ENCODE peak calls at places on chromosome 9, in ten cellular contexts. One of them, this sample, is unnamed.

GRCh38 chr9:111483419-111483861 is 743 bp downstream of the ECPAS start:
- DNase-seq in cardiac muscle cell: no peak
- DNase-seq in left ventricle myocardium inferior: no peak
- DNase-seq in IMR-90: no peak
- DNase-seq in CD8-positive, alpha-beta T cell: peak; percentile 56
- DNase-seq in ascending aorta: no peak
- DNase-seq in PC-9: no peak
- DNase-seq in spleen: no peak
- DNase-seq in BJ: no peak
- DNase-seq in fibroblast of mammary gland: peak; percentile 20
- DNase-seq in this sample: peak; percentile 66

GRCh38 chr9:100352201-100352726 is 478 bp downstream of the TEX10 start:
- DNase-seq in CD8-positive, alpha-beta T cell: peak; percentile 22
- DNase-seq in BJ: no peak
- DNase-seq in left ventricle myocardium inferior: peak; percentile 20
- DNase-seq in IMR-90: peak; percentile 10
- DNase-seq in spleen: no peak
- DNase-seq in ascending aorta: no peak
- DNase-seq in fibroblast of mammary gland: peak; percentile 18
- DNase-seq in PC-9: no peak
- DNase-seq in cardiac muscle cell: peak; percentile 22
- DNase-seq in this sample: peak; percentile 52

GRCh38 chr9:124440786-124441185 is 9.5 kb upstream of the ADGRD2 start:
- DNase-seq in cardiac muscle cell: no peak
- DNase-seq in IMR-90: no peak
- DNase-seq in left ventricle myocardium inferior: no peak
- DNase-seq in CD8-positive, alpha-beta T cell: no peak
- DNase-seq in ascending aorta: no peak
- DNase-seq in fibroblast of mammary gland: no peak
- DNase-seq in BJ: no peak
- DNase-seq in spleen: peak; percentile 29
- DNase-seq in PC-9: no peak
- DNase-seq in this sample: no peak

GRCh38 chr9:91234523-91234922 is 127.2 kb downstream of the AUH start:
- DNase-seq in BJ: no peak
- DNase-seq in CD8-positive, alpha-beta T cell: no peak
- DNase-seq in cardiac muscle cell: no peak
- DNase-seq in spleen: no peak
- DNase-seq in PC-9: no peak
- DNase-seq in fibroblast of mammary gland: peak; percentile 11
- DNase-seq in ascending aorta: no peak
- DNase-seq in IMR-90: peak; percentile 20
- DNase-seq in left ventricle myocardium inferior: no peak
- DNase-seq in this sample: no peak

GRCh38 chr9:5631021-5631420 is 2.1 kb downstream of the RIC1 start:
- DNase-seq in spleen: no peak
- DNase-seq in PC-9: no peak
- DNase-seq in ascending aorta: no peak
- DNase-seq in IMR-90: no peak
- DNase-seq in fibroblast of mammary gland: no peak
- DNase-seq in left ventricle myocardium inferior: no peak
- DNase-seq in cardiac muscle cell: peak; percentile 32
- DNase-seq in BJ: no peak
- DNase-seq in CD8-positive, alpha-beta T cell: no peak
- DNase-seq in this sample: no peak

GRCh38 chr9:131809941-131810344 is 70.1 kb upstream of the RAPGEF1 start:
- DNase-seq in left ventricle myocardium inferior: no peak
- DNase-seq in spleen: no peak
- DNase-seq in fibroblast of mammary gland: peak; percentile 75
- DNase-seq in IMR-90: peak; percentile 72
- DNase-seq in cardiac muscle cell: peak; percentile 30
- DNase-seq in BJ: no peak
- DNase-seq in CD8-positive, alpha-beta T cell: no peak
- DNase-seq in PC-9: no peak
- DNase-seq in ascending aorta: no peak
- DNase-seq in this sample: no peak

GRCh38 chr9:81465468-81466002 is 223.8 kb downstream of the TLE1 start:
- DNase-seq in left ventricle myocardium inferior: no peak
- DNase-seq in IMR-90: peak; percentile 25
- DNase-seq in cardiac muscle cell: peak; percentile 19
- DNase-seq in fibroblast of mammary gland: no peak
- DNase-seq in ascending aorta: no peak
- DNase-seq in spleen: no peak
- DNase-seq in CD8-positive, alpha-beta T cell: no peak
- DNase-seq in BJ: no peak
- DNase-seq in PC-9: no peak
- DNase-seq in this sample: no peak

GRCh38 chr9:135480071-135480941 is 724 bp downstream of the PPP1R26 start:
- DNase-seq in left ventricle myocardium inferior: peak; percentile 46
- DNase-seq in ascending aorta: no peak
- DNase-seq in cardiac muscle cell: peak; percentile 37
- DNase-seq in fibroblast of mammary gland: peak; percentile 20
- DNase-seq in BJ: no peak
- DNase-seq in PC-9: no peak
- DNase-seq in spleen: peak; percentile 74
- DNase-seq in CD8-positive, alpha-beta T cell: no peak
- DNase-seq in IMR-90: peak; percentile 20
- DNase-seq in this sample: peak; percentile 58

GRCh38 chr9:111375062-111375461 is 45.0 kb upstream of the OR2K2 start:
- DNase-seq in CD8-positive, alpha-beta T cell: no peak
- DNase-seq in ascending aorta: no peak
- DNase-seq in fibroblast of mammary gland: no peak
- DNase-seq in spleen: no peak
- DNase-seq in IMR-90: no peak
- DNase-seq in cardiac muscle cell: no peak
- DNase-seq in left ventricle myocardium inferior: no peak
- DNase-seq in BJ: no peak
- DNase-seq in PC-9: no peak
- DNase-seq in this sample: no peak

DNA sequence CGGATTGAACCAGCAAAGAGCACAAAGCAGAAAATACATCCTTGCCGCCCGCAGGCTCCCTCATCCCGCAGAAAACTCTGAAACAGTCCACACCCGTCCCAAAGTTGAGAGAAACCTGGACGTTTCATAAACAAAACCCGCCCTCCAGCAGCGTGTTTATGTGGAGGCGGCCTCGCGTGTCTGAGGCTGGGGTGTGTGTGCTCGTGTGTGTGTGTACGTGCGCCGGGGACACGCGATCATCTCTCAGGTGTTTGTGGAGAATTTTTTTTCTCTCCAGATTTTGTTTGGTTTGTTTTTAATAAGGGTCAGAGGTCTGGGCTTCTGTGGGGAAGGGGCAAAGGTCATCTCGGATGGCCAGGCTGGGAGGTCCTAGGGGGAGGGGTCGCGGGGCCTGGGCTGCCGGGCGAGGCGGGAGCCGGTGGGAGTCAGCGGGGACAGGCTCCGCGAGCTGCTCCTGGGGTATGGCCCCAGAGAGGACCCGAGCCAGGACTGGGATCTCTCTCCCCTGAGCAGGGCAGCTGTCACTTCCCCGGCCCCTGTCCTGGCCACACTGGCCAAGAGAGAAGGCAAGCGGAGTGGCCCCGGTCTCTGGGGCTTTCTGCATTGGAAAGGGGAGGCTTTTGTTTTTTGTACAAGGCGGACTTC is 206.4 kb downstream of the C9orf50 start:
- DNase-seq in cardiac muscle cell: peak; percentile 48
- DNase-seq in IMR-90: peak; percentile 63
- DNase-seq in fibroblast of mammary gland: peak; percentile 42
- DNase-seq in spleen: peak; percentile 87
- DNase-seq in PC-9: no peak
- DNase-seq in left ventricle myocardium inferior: peak; percentile 42
- DNase-seq in CD8-positive, alpha-beta T cell: peak; percentile 67
- DNase-seq in ascending aorta: no peak
- DNase-seq in BJ: no peak
- DNase-seq in this sample: peak; percentile 84
- TF ChIP-seq CTCF in cardiac muscle cell: no peak
- TF ChIP-seq CTCF in IMR-90: no peak
- TF ChIP-seq CTCF in fibroblast of mammary gland: no peak
- TF ChIP-seq CTCF in spleen: no peak
- TF ChIP-seq CTCF in PC-9: no peak
- TF ChIP-seq CTCF in left ventricle myocardium inferior: no peak
- TF ChIP-seq CTCF in CD8-positive, alpha-beta T cell: no peak
- TF ChIP-seq CTCF in ascending aorta: no peak
- TF ChIP-seq CTCF in BJ: no peak
- TF ChIP-seq CTCF in this sample: no peak

DNA sequence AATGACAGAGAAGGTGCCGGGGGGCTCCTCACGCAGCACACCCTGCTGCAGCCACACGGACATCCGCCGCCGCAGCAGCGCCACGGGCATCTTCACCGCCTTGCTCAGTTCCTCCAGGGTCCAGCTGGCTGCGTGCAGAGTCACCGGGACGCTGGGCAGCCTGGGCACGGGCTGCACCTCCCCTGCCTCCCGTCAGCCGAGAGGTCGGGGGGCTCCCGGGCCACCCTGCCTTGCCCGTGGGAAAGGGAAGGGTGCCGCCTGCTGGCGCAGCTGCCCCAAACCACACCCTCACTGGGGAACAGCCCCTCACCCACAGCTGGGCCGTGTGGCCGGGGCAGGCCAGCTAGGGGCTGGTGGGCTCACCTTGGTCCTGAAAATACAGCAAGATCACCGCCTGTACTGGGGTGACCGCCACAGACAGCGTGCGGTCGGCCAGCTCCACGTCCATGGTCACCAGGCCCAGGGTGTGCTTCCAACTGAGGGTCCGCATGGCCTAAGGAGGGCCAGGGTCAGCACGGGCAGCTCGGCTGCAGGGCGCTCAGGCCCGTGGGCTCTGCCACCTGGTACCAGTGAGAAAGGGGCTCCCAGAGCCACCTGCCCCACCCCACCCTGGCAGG is 3.6 kb upstream of the TMEM210 start:
- DNase-seq in ascending aorta: no peak
- DNase-seq in cardiac muscle cell: no peak
- DNase-seq in BJ: no peak
- DNase-seq in PC-9: no peak
- DNase-seq in IMR-90: no peak
- DNase-seq in CD8-positive, alpha-beta T cell: peak; percentile 37
- DNase-seq in spleen: no peak
- DNase-seq in left ventricle myocardium inferior: no peak
- DNase-seq in fibroblast of mammary gland: no peak
- DNase-seq in this sample: no peak
- TF ChIP-seq CTCF in ascending aorta: no peak
- TF ChIP-seq CTCF in cardiac muscle cell: peak; percentile 4
- TF ChIP-seq CTCF in BJ: no peak
- TF ChIP-seq CTCF in PC-9: no peak
- TF ChIP-seq CTCF in IMR-90: no peak
- TF ChIP-seq CTCF in CD8-positive, alpha-beta T cell: no peak
- TF ChIP-seq CTCF in spleen: no peak
- TF ChIP-seq CTCF in left ventricle myocardium inferior: no peak
- TF ChIP-seq CTCF in fibroblast of mammary gland: no peak
- TF ChIP-seq CTCF in this sample: no peak

GRCh38 chr9:129944501-129945116 is 98.4 kb downstream of the FNBP1 start:
- DNase-seq in PC-9: no peak
- DNase-seq in cardiac muscle cell: no peak
- DNase-seq in BJ: no peak
- DNase-seq in CD8-positive, alpha-beta T cell: peak; percentile 71
- DNase-seq in IMR-90: no peak
- DNase-seq in ascending aorta: no peak
- DNase-seq in fibroblast of mammary gland: no peak
- DNase-seq in left ventricle myocardium inferior: no peak
- DNase-seq in spleen: no peak
- DNase-seq in this sample: no peak
- TF ChIP-seq CTCF in PC-9: no peak
- TF ChIP-seq CTCF in cardiac muscle cell: no peak
- TF ChIP-seq CTCF in BJ: no peak
- TF ChIP-seq CTCF in CD8-positive, alpha-beta T cell: peak; percentile 27
- TF ChIP-seq CTCF in IMR-90: no peak
- TF ChIP-seq CTCF in ascending aorta: no peak
- TF ChIP-seq CTCF in fibroblast of mammary gland: no peak
- TF ChIP-seq CTCF in left ventricle myocardium inferior: no peak
- TF ChIP-seq CTCF in spleen: peak; percentile 41
- TF ChIP-seq CTCF in this sample: no peak

GRCh38 chr9:99253772-99254431 is 31.8 kb downstream of the SEC61B start:
- DNase-seq in CD8-positive, alpha-beta T cell: peak; percentile 69
- DNase-seq in cardiac muscle cell: no peak
- DNase-seq in ascending aorta: no peak
- DNase-seq in IMR-90: no peak
- DNase-seq in PC-9: no peak
- DNase-seq in spleen: peak; percentile 78
- DNase-seq in BJ: no peak
- DNase-seq in left ventricle myocardium inferior: no peak
- DNase-seq in fibroblast of mammary gland: peak; percentile 19
- DNase-seq in this sample: no peak
- TF ChIP-seq CTCF in CD8-positive, alpha-beta T cell: no peak
- TF ChIP-seq CTCF in cardiac muscle cell: no peak
- TF ChIP-seq CTCF in ascending aorta: no peak
- TF ChIP-seq CTCF in IMR-90: no peak
- TF ChIP-seq CTCF in PC-9: no peak
- TF ChIP-seq CTCF in spleen: no peak
- TF ChIP-seq CTCF in BJ: no peak
- TF ChIP-seq CTCF in left ventricle myocardium inferior: no peak
- TF ChIP-seq CTCF in fibroblast of mammary gland: no peak
- TF ChIP-seq CTCF in this sample: no peak

GRCh38 chr9:129709471-129710460 is 43.1 kb downstream of the PTGES start:
- DNase-seq in fibroblast of mammary gland: no peak
- DNase-seq in spleen: no peak
- DNase-seq in CD8-positive, alpha-beta T cell: no peak
- DNase-seq in left ventricle myocardium inferior: no peak
- DNase-seq in PC-9: no peak
- DNase-seq in IMR-90: no peak
- DNase-seq in BJ: no peak
- DNase-seq in ascending aorta: no peak
- DNase-seq in cardiac muscle cell: no peak
- DNase-seq in this sample: no peak

GRCh38 chr9:129714393-129715051 is 38.3 kb downstream of the PTGES start:
- DNase-seq in ascending aorta: no peak
- DNase-seq in BJ: no peak
- DNase-seq in cardiac muscle cell: no peak
- DNase-seq in CD8-positive, alpha-beta T cell: no peak
- DNase-seq in fibroblast of mammary gland: peak; percentile 68
- DNase-seq in spleen: no peak
- DNase-seq in PC-9: no peak
- DNase-seq in left ventricle myocardium inferior: no peak
- DNase-seq in IMR-90: no peak
- DNase-seq in this sample: no peak

GRCh38 chr9:129716091-129716490 is 36.8 kb downstream of the PTGES start:
- DNase-seq in BJ: no peak
- DNase-seq in left ventricle myocardium inferior: no peak
- DNase-seq in PC-9: no peak
- DNase-seq in spleen: no peak
- DNase-seq in ascending aorta: no peak
- DNase-seq in IMR-90: peak; percentile 51
- DNase-seq in cardiac muscle cell: no peak
- DNase-seq in fibroblast of mammary gland: no peak
- DNase-seq in CD8-positive, alpha-beta T cell: no peak
- DNase-seq in this sample: no peak

GRCh38 chr9:129708799-129709198 is 43.4 kb downstream of the PRRX2 start:
- DNase-seq in fibroblast of mammary gland: peak; percentile 23
- DNase-seq in ascending aorta: no peak
- DNase-seq in left ventricle myocardium inferior: no peak
- DNase-seq in CD8-positive, alpha-beta T cell: no peak
- DNase-seq in cardiac muscle cell: no peak
- DNase-seq in BJ: no peak
- DNase-seq in spleen: no peak
- DNase-seq in PC-9: no peak
- DNase-seq in IMR-90: peak; percentile 20
- DNase-seq in this sample: no peak

GRCh38 chr9:129712595-129713524 is 40.0 kb downstream of the PTGES start:
- DNase-seq in spleen: no peak
- DNase-seq in BJ: peak; percentile 84
- DNase-seq in fibroblast of mammary gland: peak; percentile 94
- DNase-seq in IMR-90: peak; percentile 87
- DNase-seq in CD8-positive, alpha-beta T cell: no peak
- DNase-seq in PC-9: no peak
- DNase-seq in left ventricle myocardium inferior: no peak
- DNase-seq in cardiac muscle cell: peak; percentile 52
- DNase-seq in ascending aorta: no peak
- DNase-seq in this sample: no peak
- TF ChIP-seq CTCF in spleen: no peak
- TF ChIP-seq CTCF in BJ: peak; percentile 13
- TF ChIP-seq CTCF in fibroblast of mammary gland: no peak
- TF ChIP-seq CTCF in IMR-90: peak; percentile 21
- TF ChIP-seq CTCF in CD8-positive, alpha-beta T cell: no peak
- TF ChIP-seq CTCF in PC-9: no peak
- TF ChIP-seq CTCF in left ventricle myocardium inferior: no peak
- TF ChIP-seq CTCF in cardiac muscle cell: no peak
- TF ChIP-seq CTCF in ascending aorta: no peak
- TF ChIP-seq CTCF in this sample: no peak

This sample was measured in Caco-2.